ENCODE peak calls at places on chromosomes 11 and 22, in eight cellular contexts. F, S, N, K, Y, P, C and A are unnamed samples.

GRCh38 chr11:61495801-61496601 is 12.5 kb upstream of the LRRC10B start:
- DNase-seq in F (no peak), S (no peak), N (no peak), K (peak), Y (peak), P (no peak), C (peak), A (peak)

GRCh38 chr11:100404907-100405306 is 282.2 kb upstream of the ARHGAP42 start:
- DNase-seq in F (no peak), S (no peak), N (no peak), K (peak), Y (no peak), P (no peak), C (no peak), A (no peak)

GRCh38 chr11:72519220-72519881 is 85.0 kb upstream of the CLPB start:
- DNase-seq in F (no peak), S (peak), N (no peak), K (no peak), Y (no peak), P (peak), C (peak), A (peak)

GRCh38 chr11:129408865-129409444 is 33.3 kb downstream of the BARX2 start:
- DNase-seq in F (no peak), S (no peak), N (no peak), K (no peak), Y (no peak), P (no peak), C (no peak), A (no peak)

GRCh38 chr11:88629496-88629895 is 292.0 kb upstream of the CTSC start:
- DNase-seq in F (no peak), S (no peak), N (peak), K (no peak), Y (no peak), P (no peak), C (no peak), A (no peak)

GRCh38 chr11:113553905-113554304 is 78.7 kb upstream of the DRD2 start:
- DNase-seq in F (no peak), S (no peak), N (no peak), K (no peak), Y (no peak), P (no peak), C (no peak), A (no peak)

GRCh38 chr11:74057251-74058151 is 48.6 kb upstream of the UCP3 start:
- DNase-seq in F (no peak), S (no peak), N (peak), K (no peak), Y (no peak), P (peak), C (no peak), A (peak)

GRCh38 chr11:85822814-85823213 is 11.9 kb upstream of the SYTL2 start:
- DNase-seq in F (no peak), S (no peak), N (no peak), K (no peak), Y (no peak), P (peak), C (no peak), A (peak)

GRCh38 chr11:16779436-16779835 is 41.0 kb downstream of the C11orf58 start:
- DNase-seq in F (no peak), S (no peak), N (no peak), K (peak), Y (no peak), P (no peak), C (no peak), A (peak)

GRCh38 chr11:61609000-61609969 is 28.4 kb upstream of the SYT7 start:
- DNase-seq in F (no peak), S (no peak), N (no peak), K (no peak), Y (no peak), P (no peak), C (peak), A (peak)

GRCh38 chr22:21632237-21632895 is at the start of gene CCDC116:
- DNase-seq in F (no peak), S (peak), N (no peak), K (peak), Y (no peak), P (no peak), C (no peak), A (peak)

GRCh38 chr11:35622070-35622469 is 3.8 kb downstream of the FJX1 start:
- DNase-seq in F (no peak), S (no peak), N (peak), K (no peak), Y (no peak), P (peak), C (no peak), A (peak)

GRCh38 chr22:22881116-22882032 is 6.2 kb upstream of the IGLL5 start:
- DNase-seq in F (no peak), S (no peak), N (no peak), K (no peak), Y (no peak), P (no peak), C (no peak), A (peak)

GRCh38 chr11:121466063-121466794 is 13.5 kb upstream of the SORL1-AS1 start:
- DNase-seq in F (peak), S (peak), N (peak), K (peak), Y (peak), P (peak), C (peak), A (peak)
- H3K4me3 ChIP-seq in F (no peak), S (no peak), N (no peak), K (no peak), Y (no peak), P (no peak), C (no peak), A (no peak)

DNA sequence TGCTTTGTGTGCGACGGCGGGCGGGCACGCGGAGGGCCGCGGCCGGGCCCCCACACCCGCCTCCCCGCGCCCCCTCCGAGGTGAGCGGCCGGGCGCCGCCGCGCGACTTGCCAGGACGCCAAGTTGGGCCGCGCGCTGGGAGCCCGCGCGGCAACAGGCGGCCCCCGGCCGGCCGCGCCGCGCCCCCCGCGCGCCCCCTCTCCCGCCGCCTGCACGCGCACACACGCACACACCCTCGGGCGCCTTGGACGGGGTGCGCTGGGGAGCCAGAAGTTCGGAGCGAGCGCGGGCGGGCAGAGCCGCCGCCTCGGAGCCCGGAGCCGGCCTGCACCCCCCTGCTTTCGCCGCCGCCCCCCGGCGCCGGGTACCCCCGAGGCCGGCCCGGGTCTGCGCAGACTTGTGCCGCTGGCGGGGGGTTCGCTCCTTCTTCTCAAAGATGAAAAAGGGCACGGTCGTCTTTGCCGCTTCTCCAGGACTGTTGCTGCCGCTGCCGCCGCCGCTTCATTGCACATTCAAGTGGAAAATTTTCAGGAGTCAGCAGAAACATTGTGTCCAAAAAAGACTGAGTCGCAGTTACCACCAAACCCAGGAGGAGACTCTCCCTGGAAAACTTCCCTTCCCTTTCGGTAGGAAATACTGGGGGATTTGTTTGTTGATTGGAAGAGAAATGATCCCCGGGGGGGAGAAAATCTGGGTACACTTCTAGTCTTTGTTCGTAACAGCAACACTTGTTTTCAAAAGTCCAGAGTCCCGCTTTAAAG is 895 bp downstream of the TEAD1 start:
- DNase-seq in F (no peak), S (peak), N (no peak), K (peak), Y (peak), P (peak), C (no peak), A (peak)
- H3K4me3 ChIP-seq in F (peak), S (no peak), N (peak), K (peak), Y (peak), P (peak), C (peak), A (peak)

GRCh38 chr11:111439905-111440304 is 60.8 kb upstream of the POU2AF1 start:
- DNase-seq in F (no peak), S (no peak), N (no peak), K (no peak), Y (no peak), P (no peak), C (no peak), A (no peak)
- H3K4me3 ChIP-seq in F (no peak), S (no peak), N (no peak), K (no peak), Y (no peak), P (no peak), C (no peak), A (no peak)

DNA sequence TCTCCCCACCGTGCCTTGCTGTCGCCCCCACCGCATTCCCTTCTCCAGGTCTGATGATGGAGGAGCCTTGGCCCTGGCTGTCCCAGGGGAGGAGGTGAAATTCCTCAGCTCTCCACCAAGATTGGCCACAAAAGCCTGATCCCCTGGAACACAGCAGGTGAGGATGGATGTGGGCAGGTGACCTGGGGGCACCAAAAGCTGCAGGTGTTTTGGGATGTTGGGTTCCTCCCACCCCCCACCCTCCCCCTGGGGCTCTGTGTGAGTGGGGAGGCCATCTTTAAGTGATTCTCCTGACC is 640 bp downstream of the TRIOBP start:
- DNase-seq in F (no peak), S (no peak), N (no peak), K (no peak), Y (no peak), P (no peak), C (no peak), A (no peak)
- H3K4me3 ChIP-seq in F (no peak), S (no peak), N (no peak), K (peak), Y (no peak), P (no peak), C (no peak), A (no peak)